ENCODE peak calls at places on chromosomes 2 and 18, in six cellular contexts. W is uterus; A is PC-3; K is activated CD8-positive, alpha-beta T cell treated with anti-CD3 and anti-CD28 coated beads for 36 hours; B is astrocyte; V is HFF-Myc. C is an unnamed sample.

GRCh38 chr2:70664525-70664924 is 103.5 kb downstream of the ADD2 start:
- DNase-seq in K (peak), V (no peak), W (no peak), B (no peak), A (no peak), C (no peak)

GRCh38 chr2:238113611-238114010 is 13.5 kb downstream of the ESPNL start:
- DNase-seq in K (no peak), W (no peak), A (no peak), V (no peak), B (no peak), C (no peak)

GRCh38 chr18:28684746-28685145 is 507.8 kb upstream of the CDH2 start:
- DNase-seq in B (peak), A (no peak), W (no peak), K (no peak), V (peak), C (no peak)

GRCh38 chr18:6959110-6959509 is 158.5 kb downstream of the LAMA1 start:
- DNase-seq in V (no peak), W (no peak), A (peak), K (no peak), B (no peak), C (no peak)

GRCh38 chr2:133378386-133378785 is 189.9 kb downstream of the NCKAP5 start:
- DNase-seq in A (no peak), K (no peak), W (no peak), B (no peak), V (no peak), C (no peak)

GRCh38 chr2:226559536-226559935 is 240.1 kb downstream of the IRS1 start:
- DNase-seq in B (no peak), V (no peak), K (no peak), A (no peak), W (no peak), C (no peak)

GRCh38 chr2:8494151-8494550 is 187.7 kb upstream of the ID2 start:
- DNase-seq in W (no peak), V (no peak), K (no peak), A (no peak), B (no peak), C (no peak)

GRCh38 chr2:6930913-6931312 is 13.7 kb downstream of the RNF144A start:
- DNase-seq in V (no peak), B (no peak), K (no peak), A (no peak), W (no peak), C (no peak)

GRCh38 chr18:75727479-75727878 is 300.0 kb upstream of the SMIM21 start:
- DNase-seq in B (peak), V (no peak), K (peak), W (no peak), A (peak), C (no peak)

GRCh38 chr18:12028674-12029073 is 47.4 kb downstream of the IMPA2 start:
- DNase-seq in K (no peak), A (no peak), B (no peak), V (no peak), W (no peak), C (no peak)

GRCh38 chr2:45889053-45889452 is 237.6 kb downstream of the PRKCE start:
- DNase-seq in A (no peak), K (peak), B (no peak), W (no peak), V (no peak), C (no peak)

GRCh38 chr2:234427081-234428058 is 69.5 kb downstream of the ARL4C start:
- DNase-seq in A (no peak), W (no peak), K (peak), B (peak), V (no peak), C (no peak)

GRCh38 chr2:140392824-140393223 is 1612.6 kb upstream of the NXPH2 start:
- DNase-seq in V (no peak), K (no peak), W (no peak), B (no peak), A (no peak), C (no peak)

GRCh38 chr18:49562481-49563129 is 748 bp downstream of the LIPG start:
- DNase-seq in A (no peak), B (no peak), W (no peak), V (no peak), K (no peak), C (no peak)

GRCh38 chr2:53672881-53673522 is 94.6 kb upstream of the CHAC2 start:
- DNase-seq in W (no peak), V (no peak), B (peak), K (no peak), A (no peak), C (no peak)

GRCh38 chr18:50506362-50506761 is 53.5 kb upstream of the MAPK4 start:
- DNase-seq in W (no peak), V (no peak), K (no peak), B (no peak), A (no peak), C (no peak)

GRCh38 chr2:88053301-88053700 is 2.3 kb downstream of the KRCC1 start:
- DNase-seq in V (no peak), K (no peak), B (peak), W (no peak), A (no peak), C (no peak)

GRCh38 chr2:23019476-23019875 is 365.5 kb upstream of the KLHL29 start:
- DNase-seq in W (no peak), K (no peak), A (no peak), B (no peak), V (no peak), C (no peak)

GRCh38 chr2:24104906-24105305 is 18.2 kb downstream of the PFN4 start:
- DNase-seq in W (no peak), K (no peak), A (no peak), V (no peak), B (no peak), C (no peak)

GRCh38 chr18:55245200-55245599 is 285.9 kb upstream of the CCDC68 start:
- DNase-seq in W (no peak), B (no peak), V (no peak), A (no peak), K (no peak), C (no peak)

GRCh38 chr2:101111917-101112771 is 39.0 kb downstream of the TBC1D8 start:
- DNase-seq in W (peak), V (peak), K (no peak), B (peak), A (peak), C (no peak)

GRCh38 chr18:49553003-49553402 is 8.9 kb upstream of the LIPG start:
- DNase-seq in A (no peak), B (no peak), K (no peak), W (no peak), V (no peak), C (no peak)

GRCh38 chr2:100903534-100904258 is 83.8 kb downstream of the NPAS2 start:
- DNase-seq in A (peak), W (no peak), V (peak), B (peak), K (no peak), C (no peak)

GRCh38 chr18:12460874-12461273 is 53.1 kb downstream of the PRELID3A start:
- DNase-seq in B (no peak), V (no peak), A (no peak), K (no peak), W (no peak), C (no peak)

GRCh38 chr2:20099780-20100179 is 48.4 kb upstream of the LAPTM4A start:
- DNase-seq in B (no peak), K (no peak), V (no peak), A (no peak), W (no peak), C (no peak)

GRCh38 chr2:227095346-227095745 is 68.7 kb downstream of the COL4A4 start:
- DNase-seq in B (no peak), K (no peak), A (no peak), V (no peak), W (no peak), C (no peak)

GRCh38 chr2:71721362-71721665 is 268.0 kb downstream of the DYSF start:
- DNase-seq in W (no peak), V (no peak), A (no peak), B (no peak), K (no peak), C (no peak)

GRCh38 chr2:112644155-112644932 is 1.4 kb upstream of the SLC20A1 start:
- DNase-seq in B (peak), K (no peak), V (no peak), A (peak), W (no peak), C (no peak)

GRCh38 chr2:52632543-52632942 is 1135.1 kb upstream of the CHAC2 start:
- DNase-seq in K (no peak), A (no peak), B (no peak), V (no peak), W (no peak), C (no peak)

GRCh38 chr18:22044474-22045220 is 124.7 kb upstream of the GATA6 start:
- DNase-seq in W (no peak), K (no peak), V (no peak), A (peak), B (no peak), C (no peak)

GRCh38 chr18:33821503-33821902 is 243.5 kb downstream of the ASXL3 start:
- DNase-seq in V (no peak), A (peak), K (no peak), B (peak), W (no peak), C (no peak)

GRCh38 chr2:201110615-201111014 is 5.3 kb upstream of the CFLAR start:
- DNase-seq in A (no peak), K (no peak), W (no peak), B (no peak), V (no peak), C (no peak)

GRCh38 chr2:176109226-176109954 is 2.3 kb downstream of the HOXD11 start:
- DNase-seq in A (no peak), K (no peak), W (no peak), V (no peak), B (no peak), C (no peak)

GRCh38 chr2:100056478-100056877 is 85.9 kb downstream of the AFF3 start:
- DNase-seq in B (peak), K (no peak), V (peak), W (no peak), A (peak), C (no peak)

GRCh38 chr2:127217470-127218325 is 2.4 kb downstream of the CYP27C1 start:
- DNase-seq in B (peak), K (peak), A (peak), V (no peak), W (no peak), C (no peak)

GRCh38 chr18:55199291-55199963 is 240.2 kb upstream of the CCDC68 start:
- DNase-seq in V (no peak), W (no peak), B (no peak), K (no peak), A (no peak), C (no peak)

GRCh38 chr2:130916438-130916705 is 79.7 kb downstream of the ARHGEF4 start:
- DNase-seq in W (no peak), K (no peak), V (no peak), B (no peak), A (no peak), C (no peak)

GRCh38 chr2:37529830-37530452 is 141.5 kb downstream of the CDC42EP3 start:
- DNase-seq in V (no peak), A (no peak), B (no peak), W (no peak), K (no peak), C (no peak)

GRCh38 chr2:2170189-2170588 is 160.9 kb downstream of the MYT1L start:
- DNase-seq in V (no peak), A (no peak), W (no peak), B (no peak), K (no peak), C (no peak)

GRCh38 chr2:42367835-42368234 is 6.8 kb upstream of the COX7A2L start:
- DNase-seq in A (no peak), B (no peak), W (no peak), V (no peak), K (no peak), C (no peak)

GRCh38 chr2:183359867-183360266 is 235.6 kb downstream of the NUP35 start:
- DNase-seq in W (no peak), V (no peak), A (peak), B (no peak), K (peak), C (no peak)
- TF ChIP-seq CTCF in W (no peak), V (peak), A (peak), B (peak), K (no peak), C (no peak)

GRCh38 chr2:47088371-47089082 is 66.6 kb downstream of the STPG4 start:
- DNase-seq in K (no peak), W (no peak), V (no peak), A (peak), B (peak), C (no peak)
- TF ChIP-seq CTCF in K (no peak), W (no peak), V (peak), A (peak), B (no peak), C (no peak)

GRCh38 chr2:61470122-61470951 is 550 bp downstream of the USP34 start:
- DNase-seq in B (peak), V (peak), K (peak), A (peak), W (peak), C (peak)
- TF ChIP-seq CTCF in B (no peak), V (no peak), K (no peak), A (no peak), W (peak), C (no peak)

DNA sequence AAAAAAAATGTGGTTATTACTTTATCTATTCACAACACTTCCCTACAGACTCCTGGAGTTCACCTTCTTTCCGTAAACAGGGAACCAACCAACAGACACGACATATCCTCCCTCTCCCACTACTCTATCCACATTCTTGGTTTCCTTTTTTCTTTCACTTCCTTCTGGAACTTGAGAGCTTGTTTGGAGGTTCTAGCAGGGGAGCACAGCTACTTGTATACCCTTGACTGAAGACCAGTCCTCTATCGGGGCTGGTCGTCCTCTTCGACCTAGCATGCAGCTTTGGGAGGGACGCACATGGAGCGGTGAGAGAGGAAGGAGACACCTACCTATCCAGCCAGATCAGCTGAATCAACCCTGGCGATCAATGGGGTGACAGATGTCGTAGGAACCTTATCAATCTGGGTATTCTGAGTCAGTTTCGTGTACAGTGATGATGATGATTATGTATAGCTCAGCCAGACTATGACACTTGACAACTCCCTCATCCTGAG is 43.5 kb upstream of the MSH2 start:
- DNase-seq in W (no peak), V (no peak), B (no peak), K (no peak), A (no peak), C (no peak)
- TF ChIP-seq CTCF in W (no peak), V (no peak), B (no peak), K (no peak), A (no peak), C (no peak)

GRCh38 chr18:10787293-10787901 is 261.6 kb downstream of the NAPG start:
- DNase-seq in W (no peak), A (peak), K (peak), B (peak), V (peak), C (peak)
- TF ChIP-seq CTCF in W (no peak), A (peak), K (peak), B (peak), V (peak), C (no peak)